ENCODE peak calls at places on chromosomes 16 and 17, in ten cellular contexts. K, M, D, S, O, E, L, U, P and X are unnamed samples.

GRCh38 chr17:869067-869466 is 86.9 kb downstream of the MRM3 start:
- DNase-seq in S (no peak), L (peak; percentile 75), D (no peak), U (no peak), E (peak; percentile 47), K (no peak), O (peak; percentile 61), M (no peak), P (no peak), X (no peak)

GRCh38 chr17:64262125-64262421 is 987 bp downstream of the TEX2 start:
- DNase-seq in E (no peak), S (no peak), U (no peak), M (no peak), D (no peak), O (no peak), P (no peak), L (no peak), K (no peak), X (no peak)

GRCh38 chr16:3070608-3071111 is 5.2 kb downstream of the IL32 start:
- DNase-seq in D (no peak), L (no peak), K (peak; percentile 40), E (no peak), O (no peak), M (no peak), U (no peak), P (no peak), S (no peak), X (no peak)

GRCh38 chr16:86892509-86892908 is 314.2 kb downstream of the FOXL1 start:
- DNase-seq in E (no peak), K (no peak), O (no peak), P (no peak), U (no peak), L (no peak), M (no peak), S (no peak), D (no peak), X (no peak)

GRCh38 chr17:74619077-74619673 is 4.4 kb downstream of the CD300E start:
- DNase-seq in O (peak; percentile 19), D (no peak), K (no peak), L (no peak), E (no peak), U (no peak), S (no peak), P (no peak), M (no peak), X (no peak)

GRCh38 chr16:26787924-26788323 is 278.8 kb upstream of the C16orf82 start:
- DNase-seq in P (no peak), D (no peak), U (no peak), L (peak; percentile 57), M (no peak), K (no peak), S (no peak), E (no peak), O (no peak), X (no peak)

GRCh38 chr16:14529010-14529669 is 100.9 kb downstream of the PARN start:
- DNase-seq in S (peak; percentile 30), O (peak; percentile 86), M (peak; percentile 66), U (peak; percentile 59), L (peak; percentile 80), K (no peak), P (peak; percentile 69), D (peak; percentile 64), E (peak; percentile 86), X (peak; percentile 75)

GRCh38 chr17:65185686-65186382 is 48.7 kb downstream of the RGS9 start:
- DNase-seq in M (no peak), D (no peak), L (no peak), O (no peak), U (no peak), P (peak; percentile 50), E (no peak), K (no peak), S (no peak), X (no peak)

GRCh38 chr17:77106874-77107358 is 33.9 kb upstream of the SEC14L1 start:
- DNase-seq in S (no peak), K (no peak), E (no peak), L (no peak), M (no peak), U (no peak), P (no peak), D (peak; percentile 37), O (no peak), X (peak; percentile 27)

GRCh38 chr16:5432166-5432565 is 334.6 kb upstream of the EEF2KMT start:
- DNase-seq in U (no peak), L (no peak), E (no peak), P (no peak), D (no peak), M (no peak), S (no peak), O (no peak), K (no peak), X (no peak)

GRCh38 chr16:70695351-70696070 is 9.7 kb upstream of the MTSS2 start:
- DNase-seq in E (no peak), P (no peak), U (no peak), O (no peak), L (peak; percentile 50), M (no peak), S (no peak), D (no peak), K (no peak), X (no peak)

GRCh38 chr16:80984124-80984892 is 22.4 kb downstream of the CMC2 start:
- DNase-seq in D (no peak), S (no peak), P (no peak), E (no peak), O (no peak), U (no peak), L (no peak), K (no peak), M (no peak), X (no peak)

GRCh38 chr16:54193656-54194007 is 93.0 kb downstream of the IRX3 start:
- DNase-seq in O (peak; percentile 83), U (peak; percentile 82), E (peak; percentile 5), D (peak; percentile 75), P (peak; percentile 95), K (peak; percentile 70), S (peak; percentile 28), L (peak; percentile 87), M (peak; percentile 93), X (peak; percentile 80)

GRCh38 chr16:54191163-54191562 is 95.4 kb downstream of the IRX3 start:
- DNase-seq in M (no peak), E (no peak), D (no peak), O (no peak), P (no peak), S (no peak), L (no peak), K (no peak), U (no peak), X (no peak)

GRCh38 chr16:54193013-54193655 is 93.5 kb downstream of the IRX3 start:
- DNase-seq in O (no peak), S (no peak), D (no peak), M (no peak), K (no peak), L (no peak), P (no peak), U (no peak), E (no peak), X (no peak)

GRCh38 chr16:54191592-54191991 is 95.0 kb downstream of the IRX3 start:
- DNase-seq in E (no peak), K (no peak), L (no peak), O (no peak), M (no peak), P (no peak), U (no peak), S (no peak), D (no peak), X (no peak)

GRCh38 chr16:54194008-54194731 is 92.4 kb downstream of the IRX3 start:
- DNase-seq in E (no peak), M (peak; percentile 89), S (no peak), P (peak; percentile 70), U (no peak), K (peak; percentile 68), O (no peak), L (peak; percentile 78), D (no peak), X (no peak)
- TF ChIP-seq CTCF in E (no peak), M (no peak), S (no peak), P (no peak), U (peak; percentile 14), K (no peak), O (no peak), L (no peak), D (no peak), X (no peak)

DNA sequence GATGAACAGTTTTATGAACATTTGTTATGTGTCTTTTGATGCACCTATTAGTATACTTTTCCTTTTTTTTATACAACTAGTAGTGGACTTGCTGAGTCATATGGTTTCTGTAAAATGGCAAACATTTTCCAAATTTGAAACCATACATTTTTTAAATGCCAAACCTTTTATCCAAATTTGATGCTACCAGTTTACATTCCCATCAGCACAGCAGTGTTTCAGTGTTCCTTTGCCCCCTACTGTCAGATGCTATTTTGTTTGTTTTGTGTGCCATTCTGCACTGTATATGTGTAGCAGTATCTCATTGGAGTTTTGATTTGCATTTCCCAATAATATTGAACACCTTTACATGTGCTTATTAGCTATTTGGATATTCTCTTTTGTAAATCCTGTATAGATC is 219.4 kb downstream of the TANC2 start:
- DNase-seq in E (no peak), L (no peak), U (no peak), P (no peak), M (no peak), D (no peak), S (no peak), K (no peak), O (no peak), X (no peak)
- TF ChIP-seq CTCF in E (no peak), L (no peak), U (no peak), P (no peak), M (no peak), D (no peak), S (no peak), K (no peak), O (no peak), X (no peak)

DNA sequence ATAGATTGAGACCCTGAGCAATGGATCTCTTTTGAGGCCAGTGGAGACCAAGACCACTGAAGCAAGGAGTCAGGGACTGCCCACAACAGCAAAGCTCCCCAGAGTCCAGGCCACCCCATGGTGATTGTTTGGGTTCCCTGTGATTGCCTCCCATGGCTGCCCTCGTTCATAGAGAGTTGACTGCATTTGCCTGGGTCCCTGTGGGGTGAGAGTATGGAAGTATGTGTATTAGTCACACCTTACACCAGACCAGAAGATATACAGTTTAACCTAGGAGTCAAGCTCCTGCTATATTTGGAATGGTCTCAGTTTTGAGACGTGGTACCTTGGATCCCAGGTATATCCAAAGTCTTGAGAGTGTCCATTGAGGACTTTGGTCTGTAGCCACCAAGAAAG is 20.2 kb downstream of the HLF start:
- DNase-seq in P (no peak), L (no peak), O (no peak), D (no peak), K (no peak), M (no peak), S (no peak), E (no peak), U (no peak), X (no peak)
- TF ChIP-seq CTCF in P (no peak), L (no peak), O (no peak), D (no peak), K (no peak), M (no peak), S (no peak), E (no peak), U (no peak), X (no peak)

DNA sequence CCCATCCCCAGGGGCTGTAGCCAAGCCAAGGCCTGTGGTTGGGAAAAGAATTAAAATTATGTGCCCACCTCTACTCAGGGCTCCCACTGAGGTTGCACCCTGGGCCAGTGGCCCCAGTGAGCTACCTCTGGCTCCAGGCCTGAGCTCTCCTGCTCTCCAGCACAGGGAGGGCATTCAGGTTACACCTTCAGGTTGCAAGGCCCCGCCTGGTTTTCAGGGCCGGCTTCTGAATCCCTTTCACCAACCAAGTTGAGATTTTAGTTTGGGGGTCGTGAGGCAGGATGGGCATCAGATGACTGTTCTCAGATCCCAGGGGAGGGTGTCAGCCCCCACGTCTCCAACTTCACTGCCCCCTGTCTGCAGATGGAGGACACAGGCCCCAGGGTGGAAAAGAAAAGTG is 8.0 kb upstream of the KATNB1 start:
- DNase-seq in K (no peak), U (no peak), D (no peak), E (no peak), M (no peak), O (no peak), L (no peak), S (no peak), P (no peak), X (no peak)
- TF ChIP-seq CTCF in K (no peak), U (no peak), D (no peak), E (no peak), M (no peak), O (no peak), L (no peak), S (no peak), P (peak; percentile 24), X (no peak)